ENCODE peak calls at places on chromosome 7, in six cellular contexts. One of them, this sample, is unnamed.

GRCh38 chr7:4694653-4695335 is 12.7 kb downstream of the FOXK1 start:
- DNase-seq in HFF-Myc: no peak
- DNase-seq in endodermal cell: no peak
- DNase-seq in bronchial epithelial cell: no peak
- DNase-seq in BE2C: no peak
- DNase-seq in fibroblast of mammary gland: peak
- DNase-seq in this sample: no peak

GRCh38 chr7:33581239-33581638 is 324.1 kb upstream of the BMPER start:
- DNase-seq in BE2C: no peak
- DNase-seq in HFF-Myc: no peak
- DNase-seq in endodermal cell: no peak
- DNase-seq in bronchial epithelial cell: peak
- DNase-seq in fibroblast of mammary gland: no peak
- DNase-seq in this sample: no peak

GRCh38 chr7:105346138-105346537 is 42.6 kb downstream of the SRPK2 start:
- DNase-seq in HFF-Myc: no peak
- DNase-seq in fibroblast of mammary gland: no peak
- DNase-seq in endodermal cell: no peak
- DNase-seq in BE2C: no peak
- DNase-seq in bronchial epithelial cell: no peak
- DNase-seq in this sample: no peak

GRCh38 chr7:116786791-116787443 is 75.5 kb upstream of the CAPZA2 start:
- DNase-seq in BE2C: no peak
- DNase-seq in HFF-Myc: no peak
- DNase-seq in bronchial epithelial cell: peak
- DNase-seq in fibroblast of mammary gland: peak
- DNase-seq in endodermal cell: peak
- DNase-seq in this sample: no peak

GRCh38 chr7:123809471-123809870 is 35.5 kb upstream of the HYAL4 start:
- DNase-seq in endodermal cell: no peak
- DNase-seq in bronchial epithelial cell: no peak
- DNase-seq in fibroblast of mammary gland: no peak
- DNase-seq in HFF-Myc: no peak
- DNase-seq in BE2C: no peak
- DNase-seq in this sample: no peak

GRCh38 chr7:2680792-2681490 is 7.1 kb upstream of the AMZ1 start:
- DNase-seq in endodermal cell: peak
- DNase-seq in fibroblast of mammary gland: peak
- DNase-seq in bronchial epithelial cell: peak
- DNase-seq in BE2C: peak
- DNase-seq in HFF-Myc: peak
- DNase-seq in this sample: no peak

GRCh38 chr7:145293120-145293792 is 457.4 kb upstream of the TPK1 start:
- DNase-seq in HFF-Myc: no peak
- DNase-seq in bronchial epithelial cell: no peak
- DNase-seq in BE2C: no peak
- DNase-seq in fibroblast of mammary gland: no peak
- DNase-seq in endodermal cell: no peak
- DNase-seq in this sample: no peak

GRCh38 chr7:8261711-8262695 is at the start of gene ICA1:
- DNase-seq in endodermal cell: peak
- DNase-seq in HFF-Myc: no peak
- DNase-seq in fibroblast of mammary gland: peak
- DNase-seq in BE2C: peak
- DNase-seq in bronchial epithelial cell: peak
- DNase-seq in this sample: peak

GRCh38 chr7:37604078-37604477 is 79.5 kb upstream of the GPR141 start:
- DNase-seq in BE2C: no peak
- DNase-seq in endodermal cell: no peak
- DNase-seq in HFF-Myc: no peak
- DNase-seq in bronchial epithelial cell: peak
- DNase-seq in fibroblast of mammary gland: no peak
- DNase-seq in this sample: no peak

GRCh38 chr7:17301491-17302101 is 3.1 kb downstream of the AHR start:
- DNase-seq in bronchial epithelial cell: peak
- DNase-seq in fibroblast of mammary gland: peak
- DNase-seq in HFF-Myc: no peak
- DNase-seq in endodermal cell: no peak
- DNase-seq in BE2C: peak
- DNase-seq in this sample: no peak

GRCh38 chr7:74405191-74405898 is 48.4 kb upstream of the GTF2IRD1 start:
- DNase-seq in fibroblast of mammary gland: peak
- DNase-seq in BE2C: peak
- DNase-seq in HFF-Myc: no peak
- DNase-seq in endodermal cell: peak
- DNase-seq in bronchial epithelial cell: no peak
- DNase-seq in this sample: no peak

DNA sequence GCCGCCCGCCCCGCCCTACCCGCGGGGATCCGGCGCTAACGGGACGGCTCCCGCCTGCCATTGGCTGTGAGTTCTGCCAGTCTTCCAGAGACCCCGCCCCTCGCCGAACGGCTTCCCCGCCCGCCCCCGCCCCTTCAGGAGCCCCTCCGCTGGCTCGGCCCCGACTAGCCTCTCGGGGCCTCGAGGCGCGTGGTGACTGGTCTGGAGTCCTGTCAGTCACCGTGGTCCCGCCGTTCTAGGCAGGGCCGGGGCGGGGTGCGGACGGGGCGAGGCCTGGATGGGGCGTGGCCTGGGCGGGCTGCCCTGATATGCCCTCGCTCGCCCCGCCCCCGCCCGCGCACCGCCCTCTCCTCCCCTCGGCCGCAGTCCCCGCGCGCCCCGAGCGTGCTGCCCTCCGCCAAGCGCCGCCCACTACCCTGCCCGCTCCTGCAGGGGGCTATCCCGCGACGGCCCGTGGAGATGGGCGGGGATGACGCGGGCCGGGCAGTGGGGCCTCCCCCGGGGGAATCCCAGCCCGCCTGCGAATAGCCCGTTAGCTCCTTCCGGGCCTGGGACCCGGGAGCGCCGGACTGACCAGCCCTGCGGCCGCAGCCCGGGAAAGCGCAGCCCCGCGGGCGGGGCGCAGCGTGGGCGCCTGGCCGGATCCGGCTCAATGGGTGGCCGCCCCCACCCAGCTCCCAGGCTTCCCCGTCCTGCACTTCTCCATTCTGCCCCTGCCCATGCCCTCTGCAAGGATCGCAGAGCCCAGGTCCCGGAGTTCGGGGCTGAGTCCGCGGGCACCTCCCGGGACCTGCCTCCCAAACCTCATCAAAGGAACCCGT is 444 bp upstream of the HIP1 start:
- DNase-seq in BE2C: peak
- DNase-seq in endodermal cell: peak
- DNase-seq in fibroblast of mammary gland: peak
- DNase-seq in HFF-Myc: peak
- DNase-seq in bronchial epithelial cell: peak
- DNase-seq in this sample: peak
- TF ChIP-seq CTCF in BE2C: no peak
- TF ChIP-seq CTCF in endodermal cell: no peak
- TF ChIP-seq CTCF in fibroblast of mammary gland: no peak
- TF ChIP-seq CTCF in HFF-Myc: no peak
- TF ChIP-seq CTCF in bronchial epithelial cell: no peak
- TF ChIP-seq CTCF in this sample: peak

GRCh38 chr7:44961844-44962482 is 16.9 kb downstream of the MYO1G start:
- DNase-seq in bronchial epithelial cell: no peak
- DNase-seq in HFF-Myc: no peak
- DNase-seq in endodermal cell: no peak
- DNase-seq in fibroblast of mammary gland: no peak
- DNase-seq in BE2C: peak
- DNase-seq in this sample: no peak

GRCh38 chr7:44964831-44965440 is 13.9 kb downstream of the MYO1G start:
- DNase-seq in HFF-Myc: no peak
- DNase-seq in fibroblast of mammary gland: no peak
- DNase-seq in BE2C: no peak
- DNase-seq in bronchial epithelial cell: no peak
- DNase-seq in endodermal cell: peak
- DNase-seq in this sample: no peak

GRCh38 chr7:44963526-44964290 is 15.1 kb downstream of the MYO1G start:
- DNase-seq in BE2C: peak
- DNase-seq in bronchial epithelial cell: no peak
- DNase-seq in HFF-Myc: no peak
- DNase-seq in endodermal cell: peak
- DNase-seq in fibroblast of mammary gland: no peak
- DNase-seq in this sample: no peak

GRCh38 chr7:44964384-44964830 is 14.4 kb downstream of the MYO1G start:
- DNase-seq in bronchial epithelial cell: no peak
- DNase-seq in HFF-Myc: no peak
- DNase-seq in endodermal cell: peak
- DNase-seq in BE2C: peak
- DNase-seq in fibroblast of mammary gland: peak
- DNase-seq in this sample: no peak

GRCh38 chr7:44962483-44963251 is 16.1 kb downstream of the MYO1G start:
- DNase-seq in fibroblast of mammary gland: peak
- DNase-seq in HFF-Myc: no peak
- DNase-seq in BE2C: peak
- DNase-seq in bronchial epithelial cell: peak
- DNase-seq in endodermal cell: peak
- DNase-seq in this sample: peak
- TF ChIP-seq CTCF in fibroblast of mammary gland: no peak
- TF ChIP-seq CTCF in HFF-Myc: no peak
- TF ChIP-seq CTCF in BE2C: no peak
- TF ChIP-seq CTCF in bronchial epithelial cell: peak
- TF ChIP-seq CTCF in endodermal cell: no peak
- TF ChIP-seq CTCF in this sample: no peak

DNA sequence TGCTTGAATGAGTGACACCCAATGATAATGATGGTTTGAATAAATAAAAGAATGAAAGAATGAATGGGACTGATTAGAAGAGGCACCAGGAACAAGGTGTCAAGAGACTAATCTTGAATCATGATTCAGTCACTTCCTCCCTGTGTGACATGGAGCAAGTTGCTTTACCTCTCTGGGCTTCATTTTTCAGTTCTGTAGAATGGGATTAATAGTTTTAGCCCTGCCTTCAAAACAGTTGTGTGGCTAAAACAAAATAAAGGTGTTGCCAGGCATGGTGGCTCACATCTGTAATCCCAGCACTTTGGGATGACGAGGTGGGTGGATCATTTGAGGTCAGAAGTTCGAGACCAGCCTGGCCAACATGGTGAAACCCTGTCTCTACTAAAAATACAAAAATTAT is 37.6 kb downstream of the MYL10 start:
- DNase-seq in HFF-Myc: no peak
- DNase-seq in BE2C: no peak
- DNase-seq in bronchial epithelial cell: no peak
- DNase-seq in fibroblast of mammary gland: no peak
- DNase-seq in endodermal cell: no peak
- DNase-seq in this sample: no peak
- TF ChIP-seq CTCF in HFF-Myc: no peak
- TF ChIP-seq CTCF in BE2C: no peak
- TF ChIP-seq CTCF in bronchial epithelial cell: no peak
- TF ChIP-seq CTCF in fibroblast of mammary gland: no peak
- TF ChIP-seq CTCF in endodermal cell: no peak
- TF ChIP-seq CTCF in this sample: no peak

DNA sequence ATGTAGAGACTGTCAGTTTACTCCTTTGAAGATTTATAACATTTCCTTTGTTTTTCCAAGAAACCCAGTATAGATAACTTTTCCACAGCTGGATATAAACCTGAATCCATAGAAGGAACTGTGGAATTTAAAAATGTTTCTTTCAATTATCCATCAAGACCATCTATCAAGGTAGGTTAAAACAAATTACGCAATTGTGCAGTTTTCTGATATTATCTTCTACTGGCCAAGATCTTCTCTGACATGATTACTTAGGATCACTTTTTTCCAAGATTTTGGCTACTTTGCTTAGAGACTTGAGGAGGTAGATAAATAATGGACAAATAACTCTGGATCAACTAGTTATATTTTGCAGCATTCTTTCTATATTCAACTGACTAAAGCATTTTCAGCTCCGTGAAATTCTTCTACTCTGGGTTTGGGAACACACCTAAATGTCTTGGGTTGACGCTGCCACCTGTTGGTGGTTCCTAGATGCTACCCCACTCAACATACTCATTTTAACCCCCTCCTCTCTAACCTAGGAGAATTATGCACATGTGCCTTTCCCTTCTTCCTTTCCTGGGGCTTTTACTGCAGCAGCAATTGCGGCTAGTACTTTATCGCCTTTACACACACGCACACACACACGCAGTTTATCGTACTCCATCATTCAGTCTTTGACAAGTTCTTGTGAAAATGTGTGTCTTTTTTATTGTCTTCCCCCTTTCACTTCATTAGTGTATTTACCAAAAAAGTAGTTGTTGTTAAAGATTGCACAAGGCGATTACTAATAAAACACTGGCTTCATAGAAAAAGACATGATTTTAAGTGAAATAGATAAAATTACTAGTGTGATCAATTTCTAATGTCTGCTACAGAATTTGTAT is 32.7 kb downstream of the ABCB5 start:
- DNase-seq in endodermal cell: peak
- DNase-seq in HFF-Myc: no peak
- DNase-seq in BE2C: peak
- DNase-seq in bronchial epithelial cell: peak
- DNase-seq in fibroblast of mammary gland: peak
- DNase-seq in this sample: no peak
- TF ChIP-seq CTCF in endodermal cell: peak
- TF ChIP-seq CTCF in HFF-Myc: peak
- TF ChIP-seq CTCF in BE2C: peak
- TF ChIP-seq CTCF in bronchial epithelial cell: peak
- TF ChIP-seq CTCF in fibroblast of mammary gland: peak
- TF ChIP-seq CTCF in this sample: peak

GRCh38 chr7:100827330-100828226 is at the start of gene EPHB4:
- DNase-seq in HFF-Myc: peak
- DNase-seq in BE2C: peak
- DNase-seq in fibroblast of mammary gland: peak
- DNase-seq in endodermal cell: peak
- DNase-seq in bronchial epithelial cell: peak
- DNase-seq in this sample: peak
- TF ChIP-seq CTCF in HFF-Myc: peak
- TF ChIP-seq CTCF in BE2C: peak
- TF ChIP-seq CTCF in fibroblast of mammary gland: peak
- TF ChIP-seq CTCF in endodermal cell: peak
- TF ChIP-seq CTCF in bronchial epithelial cell: no peak
- TF ChIP-seq CTCF in this sample: peak

DNA sequence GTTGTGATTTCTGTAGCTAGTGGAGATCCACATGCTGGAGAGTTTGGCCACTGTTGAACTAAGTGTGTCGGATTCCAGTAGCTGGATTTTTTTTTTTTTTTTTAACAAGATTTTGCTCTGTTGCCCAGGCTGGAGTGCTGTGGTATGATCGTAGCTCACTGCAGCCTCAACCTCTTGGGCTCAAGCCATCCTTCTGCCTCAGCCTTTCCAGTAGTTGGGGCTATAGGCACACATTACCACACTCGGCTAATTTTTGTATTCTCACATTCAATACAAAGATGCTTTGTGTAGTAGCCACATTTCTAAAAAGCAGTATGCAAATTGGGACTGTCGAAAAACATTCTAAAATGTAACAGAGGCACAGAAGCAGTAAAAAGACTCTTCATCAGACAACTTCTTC is 63.5 kb downstream of the RABGEF1 start:
- DNase-seq in endodermal cell: no peak
- DNase-seq in bronchial epithelial cell: no peak
- DNase-seq in BE2C: no peak
- DNase-seq in HFF-Myc: no peak
- DNase-seq in fibroblast of mammary gland: peak
- DNase-seq in this sample: no peak
- TF ChIP-seq CTCF in endodermal cell: no peak
- TF ChIP-seq CTCF in bronchial epithelial cell: no peak
- TF ChIP-seq CTCF in BE2C: no peak
- TF ChIP-seq CTCF in HFF-Myc: no peak
- TF ChIP-seq CTCF in fibroblast of mammary gland: no peak
- TF ChIP-seq CTCF in this sample: no peak

This sample was measured in progenitor cell of endocrine pancreas.